ENCODE peak calls at places on chromosomes 1 and 21, in four cellular contexts. One of them, this sample, is unnamed.

GRCh38 chr1:170666661-170667060 is 2.7 kb downstream of the PRRX1 start:
- DNase-seq in substantia nigra: no peak
- DNase-seq in naive thymus-derived CD8-positive, alpha-beta T cell: no peak
- DNase-seq in stromal cell of bone marrow: no peak
- DNase-seq in this sample: no peak

GRCh38 chr1:234863596-234863995 is 253.6 kb upstream of the IRF2BP2 start:
- DNase-seq in stromal cell of bone marrow: peak
- DNase-seq in naive thymus-derived CD8-positive, alpha-beta T cell: no peak
- DNase-seq in substantia nigra: no peak
- DNase-seq in this sample: no peak

GRCh38 chr1:152159144-152159543 is at the start of gene RPTN:
- DNase-seq in substantia nigra: no peak
- DNase-seq in stromal cell of bone marrow: no peak
- DNase-seq in naive thymus-derived CD8-positive, alpha-beta T cell: no peak
- DNase-seq in this sample: no peak

GRCh38 chr1:78070758-78071157 is 25.0 kb downstream of the GIPC2 start:
- DNase-seq in stromal cell of bone marrow: peak
- DNase-seq in substantia nigra: no peak
- DNase-seq in naive thymus-derived CD8-positive, alpha-beta T cell: no peak
- DNase-seq in this sample: no peak

GRCh38 chr1:203295796-203296195 is 9.5 kb upstream of the BTG2 start:
- DNase-seq in substantia nigra: no peak
- DNase-seq in naive thymus-derived CD8-positive, alpha-beta T cell: peak
- DNase-seq in stromal cell of bone marrow: no peak
- DNase-seq in this sample: no peak

GRCh38 chr21:42056996-42057689 is 14.0 kb upstream of the UMODL1 start:
- DNase-seq in substantia nigra: no peak
- DNase-seq in naive thymus-derived CD8-positive, alpha-beta T cell: no peak
- DNase-seq in stromal cell of bone marrow: peak
- DNase-seq in this sample: no peak

GRCh38 chr1:59669752-59670312 is 144.9 kb upstream of the HOOK1 start:
- DNase-seq in stromal cell of bone marrow: peak
- DNase-seq in substantia nigra: no peak
- DNase-seq in naive thymus-derived CD8-positive, alpha-beta T cell: no peak
- DNase-seq in this sample: peak

GRCh38 chr1:33709780-33710713 is 153.8 kb upstream of the HMGB4 start:
- DNase-seq in naive thymus-derived CD8-positive, alpha-beta T cell: no peak
- DNase-seq in substantia nigra: no peak
- DNase-seq in stromal cell of bone marrow: no peak
- DNase-seq in this sample: no peak

GRCh38 chr1:45394342-45394741 is 54.1 kb upstream of the MUTYH start:
- DNase-seq in substantia nigra: no peak
- DNase-seq in stromal cell of bone marrow: no peak
- DNase-seq in naive thymus-derived CD8-positive, alpha-beta T cell: no peak
- DNase-seq in this sample: no peak

GRCh38 chr1:25054526-25054925 is 124.5 kb upstream of the RUNX3 start:
- DNase-seq in naive thymus-derived CD8-positive, alpha-beta T cell: no peak
- DNase-seq in substantia nigra: no peak
- DNase-seq in stromal cell of bone marrow: no peak
- DNase-seq in this sample: no peak

This sample was measured in hypothalamus.